ENCODE peak calls at places on chromosome 9, in eight cellular contexts. X, I, A, Z, F, N, P and J are unnamed samples.

GRCh38 chr9:18448101-18448500 is 25.9 kb upstream of the ADAMTSL1 start:
- DNase-seq in X (no peak), I (no peak), A (no peak), Z (no peak), F (no peak), N (no peak), P (no peak), J (no peak)

GRCh38 chr9:129270205-129270604 is 92.1 kb upstream of the IER5L start:
- DNase-seq in X (no peak), I (no peak), A (no peak), Z (no peak), F (no peak), N (no peak), P (no peak), J (peak)

GRCh38 chr9:33659915-33660314 is 135.4 kb upstream of the PRSS3 start:
- DNase-seq in X (no peak), I (no peak), A (no peak), Z (no peak), F (no peak), N (no peak), P (no peak), J (no peak)

GRCh38 chr9:97307500-97308163 is at the start of gene CCDC180:
- DNase-seq in X (no peak), I (no peak), A (peak), Z (no peak), F (peak), N (no peak), P (no peak), J (no peak)

GRCh38 chr9:130854835-130855234 is 19.8 kb downstream of the ABL1 start:
- DNase-seq in X (no peak), I (no peak), A (no peak), Z (no peak), F (no peak), N (no peak), P (no peak), J (no peak)

GRCh38 chr9:91047993-91048607 is 246.5 kb downstream of the SYK start:
- DNase-seq in X (peak), I (no peak), A (peak), Z (no peak), F (no peak), N (no peak), P (no peak), J (no peak)

GRCh38 chr9:880725-881124 is 39.2 kb downstream of the DMRT1 start:
- DNase-seq in X (no peak), I (no peak), A (no peak), Z (no peak), F (no peak), N (no peak), P (no peak), J (no peak)

GRCh38 chr9:131473198-131473885 is 29.4 kb upstream of the POMT1 start:
- DNase-seq in X (no peak), I (peak), A (no peak), Z (no peak), F (no peak), N (no peak), P (no peak), J (no peak)

GRCh38 chr9:124505006-124505900 is 1.9 kb downstream of the NR5A1 start:
- DNase-seq in X (no peak), I (no peak), A (no peak), Z (no peak), F (no peak), N (no peak), P (no peak), J (no peak)

GRCh38 chr9:116494815-116495634 is 192.1 kb upstream of the TRIM32 start:
- DNase-seq in X (no peak), I (no peak), A (no peak), Z (no peak), F (peak), N (no peak), P (no peak), J (no peak)

GRCh38 chr9:89660286-89660685 is 55.5 kb downstream of the GADD45G start:
- DNase-seq in X (no peak), I (no peak), A (no peak), Z (no peak), F (no peak), N (no peak), P (no peak), J (no peak)

GRCh38 chr9:112793213-112793810 is 42.8 kb downstream of the SNX30 start:
- DNase-seq in X (no peak), I (peak), A (peak), Z (peak), F (peak), N (peak), P (peak), J (peak)

GRCh38 chr9:97907051-97907450 is 15.2 kb downstream of the TRMO start:
- DNase-seq in X (no peak), I (no peak), A (no peak), Z (no peak), F (no peak), N (no peak), P (no peak), J (no peak)

GRCh38 chr9:136309101-136309801 is 5.4 kb upstream of the CCDC187 start:
- DNase-seq in X (no peak), I (no peak), A (no peak), Z (peak), F (peak), N (no peak), P (no peak), J (peak)

GRCh38 chr9:3177921-3178320 is 334.0 kb upstream of the PUM3 start:
- DNase-seq in X (peak), I (no peak), A (peak), Z (no peak), F (no peak), N (no peak), P (no peak), J (no peak)

GRCh38 chr9:105244996-105245719 is 707 bp downstream of the SLC44A1 start:
- DNase-seq in X (no peak), I (peak), A (peak), Z (peak), F (peak), N (peak), P (peak), J (peak)

GRCh38 chr9:130869250-130869649 is 27.4 kb downstream of the QRFP start:
- DNase-seq in X (no peak), I (no peak), A (peak), Z (no peak), F (no peak), N (peak), P (no peak), J (no peak)

GRCh38 chr9:35771079-35771441 is 17.0 kb upstream of the MSMP start:
- DNase-seq in X (no peak), I (no peak), A (no peak), Z (no peak), F (no peak), N (peak), P (no peak), J (no peak)

GRCh38 chr9:36781532-36781931 is 208.8 kb downstream of the MELK start:
- DNase-seq in X (no peak), I (no peak), A (peak), Z (no peak), F (peak), N (no peak), P (no peak), J (no peak)